ENCODE peak calls at places on chromosomes 13 and 19, in four cellular contexts. S is stomach, Z is A549, P is H1. U is an unnamed sample.
A peak's percentile ranks its signal among the peaks of the same experiment; 100 is the strongest.

GRCh38 chr13:28754698-28755545 is 36.2 kb upstream of the SLC46A3 start:
- DNase-seq in Z (no peak), P (no peak), S (no peak), U (no peak)

GRCh38 chr19:56667311-56667870 is 4.2 kb downstream of the ZNF835 start:
- DNase-seq in S (no peak), P (no peak), Z (no peak), U (no peak)

GRCh38 chr19:46350758-46351159 is 3.9 kb downstream of the PPP5C start:
- DNase-seq in P (no peak), S (no peak), Z (no peak), U (no peak)

GRCh38 chr13:108332791-108333190 is 63.3 kb downstream of the TNFSF13B start:
- DNase-seq in Z (no peak), S (no peak), P (no peak), U (no peak)

GRCh38 chr13:75704194-75704941 is 68.2 kb downstream of the LMO7 start:
- DNase-seq in P (no peak), S (no peak), Z (no peak), U (no peak)

GRCh38 chr13:30735025-30735967 is at the start of gene ALOX5AP:
- DNase-seq in Z (no peak), P (no peak), S (peak; percentile 33), U (no peak)

GRCh38 chr13:89497658-89498057 is 1826.5 kb downstream of the SLITRK5 start:
- DNase-seq in S (no peak), P (no peak), Z (no peak), U (no peak)

GRCh38 chr13:28429685-28430290 is 65.1 kb downstream of the FLT1 start:
- DNase-seq in S (no peak), Z (no peak), P (peak; percentile 76), U (no peak)

GRCh38 chr13:36801035-36801434 is 18.0 kb upstream of the RFXAP start:
- DNase-seq in P (no peak), S (no peak), Z (no peak), U (no peak)

GRCh38 chr13:36981156-36981743 is 17.9 kb downstream of the ALG5 start:
- DNase-seq in P (no peak), Z (no peak), S (no peak), U (no peak)

GRCh38 chr19:39303373-39304184 is 7.4 kb downstream of the IFNL1 start:
- DNase-seq in Z (no peak), S (no peak), P (no peak), U (peak; percentile 29)

GRCh38 chr13:100881291-100881864 is 206.8 kb upstream of the TMTC4 start:
- DNase-seq in Z (no peak), P (no peak), S (no peak), U (no peak)

GRCh38 chr13:31088826-31089420 is 72.8 kb downstream of the HSPH1 start:
- DNase-seq in P (no peak), S (no peak), Z (no peak), U (no peak)

GRCh38 chr13:63855457-63856118 is 2439.9 kb upstream of the PCDH20 start:
- DNase-seq in S (no peak), Z (no peak), P (no peak), U (no peak)

GRCh38 chr19:38676023-38676877 is 28.8 kb downstream of the ACTN4 start:
- DNase-seq in Z (no peak), S (no peak), P (no peak), U (no peak)

GRCh38 chr13:33053397-33054066 is 37.3 kb downstream of the KL start:
- DNase-seq in Z (no peak), S (no peak), P (no peak), U (no peak)

GRCh38 chr13:113802090-113802531 is 43.1 kb downstream of the TMEM255B start:
- DNase-seq in S (no peak), Z (peak; percentile 15), P (no peak), U (peak; percentile 68)

GRCh38 chr13:113912596-113912995 is 48.7 kb upstream of the GAS6 start:
- DNase-seq in Z (no peak), S (no peak), P (no peak), U (no peak)

GRCh38 chr13:83003185-83003584 is 879.1 kb downstream of the SLITRK1 start:
- DNase-seq in S (no peak), Z (no peak), P (no peak), U (no peak)

GRCh38 chr19:2613507-2614295 is 88.8 kb downstream of the GNG7 start:
- DNase-seq in Z (no peak), S (peak; percentile 60), P (no peak), U (peak; percentile 73)

GRCh38 chr13:63163903-63164302 is 1748.3 kb upstream of the PCDH20 start:
- DNase-seq in P (no peak), S (no peak), Z (no peak), U (no peak)

GRCh38 chr13:41117859-41118258 is 14.7 kb downstream of the KBTBD6 start:
- DNase-seq in S (no peak), P (no peak), Z (no peak), U (no peak)

GRCh38 chr19:30691767-30692516 is 319.8 kb downstream of the ZNF536 start:
- DNase-seq in S (no peak), Z (no peak), P (no peak), U (peak; percentile 69)

GRCh38 chr19:18093439-18094161 is 4.0 kb upstream of the MAST3 start:
- DNase-seq in S (no peak), Z (peak; percentile 52), P (no peak), U (no peak)

GRCh38 chr19:6663236-6664187 is 6.4 kb downstream of the TNFSF14 start:
- DNase-seq in Z (no peak), S (no peak), P (no peak), U (no peak)

GRCh38 chr13:76516013-76516412 is 370.2 kb downstream of the KCTD12 start:
- DNase-seq in Z (no peak), P (no peak), S (no peak), U (no peak)

GRCh38 chr13:80340643-80341097 is 256 bp downstream of the SPRY2 start:
- DNase-seq in Z (no peak), S (no peak), P (no peak), U (peak; percentile 73)

GRCh38 chr13:47092202-47092601 is 195.3 kb upstream of the HTR2A start:
- DNase-seq in P (no peak), Z (no peak), S (no peak), U (no peak)

GRCh38 chr13:106083620-106084350 is 451.7 kb downstream of the EFNB2 start:
- DNase-seq in P (no peak), Z (no peak), S (peak; percentile 41), U (no peak)

GRCh38 chr19:47421844-47422395 is 2.6 kb upstream of the MEIS3 start:
- DNase-seq in S (no peak), P (no peak), Z (no peak), U (no peak)

GRCh38 chr13:87677043-87677333 is 5.8 kb downstream of the SLITRK5 start:
- DNase-seq in Z (no peak), P (no peak), S (no peak), U (no peak)

GRCh38 chr13:87678353-87678752 is 7.2 kb downstream of the SLITRK5 start:
- DNase-seq in S (no peak), P (no peak), Z (no peak), U (no peak)

GRCh38 chr13:87676254-87677042 is 5.3 kb downstream of the SLITRK5 start:
- DNase-seq in S (no peak), Z (no peak), P (no peak), U (no peak)

GRCh38 chr13:87677334-87678234 is 6.4 kb downstream of the SLITRK5 start:
- DNase-seq in S (no peak), P (no peak), Z (no peak), U (no peak)

GRCh38 chr13:87680298-87680697 is 9.1 kb downstream of the SLITRK5 start:
- DNase-seq in P (no peak), S (no peak), Z (no peak), U (no peak)
- TF ChIP-seq EP300 in P (no peak), S (no peak), Z (no peak), U (no peak)

GRCh38 chr13:111505175-111505777 is 184.8 kb downstream of the TEX29 start:
- DNase-seq in Z (peak; percentile 18), S (peak; percentile 25), P (peak; percentile 59), U (no peak)
- TF ChIP-seq CTCF in Z (peak; percentile 13), S (no peak), P (no peak), U (no peak)

DNA sequence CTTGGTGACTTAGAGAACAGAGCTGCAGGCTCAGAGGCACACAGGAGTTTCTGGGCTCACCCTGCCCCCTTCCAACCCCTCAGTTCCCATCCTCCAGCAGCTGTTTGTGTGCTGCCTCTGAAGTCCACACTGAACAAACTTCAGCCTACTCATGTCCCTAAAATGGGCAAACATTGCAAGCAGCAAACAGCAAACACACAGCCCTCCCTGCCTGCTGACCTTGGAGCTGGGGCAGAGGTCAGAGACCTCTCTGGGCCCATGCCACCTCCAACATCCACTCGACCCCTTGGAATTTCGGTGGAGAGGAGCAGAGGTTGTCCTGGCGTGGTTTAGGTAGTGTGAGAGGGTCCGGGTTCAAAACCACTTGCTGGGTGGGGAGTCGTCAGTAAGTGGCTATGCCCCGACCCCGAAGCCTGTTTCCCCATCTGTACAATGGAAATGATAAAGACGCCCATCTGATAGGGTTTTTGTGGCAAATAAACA is 9.9 kb downstream of the APOC1 start:
- DNase-seq in Z (no peak), P (no peak), S (no peak), U (no peak)
- TF ChIP-seq EP300 in Z (no peak), P (no peak), S (no peak), U (no peak)

DNA sequence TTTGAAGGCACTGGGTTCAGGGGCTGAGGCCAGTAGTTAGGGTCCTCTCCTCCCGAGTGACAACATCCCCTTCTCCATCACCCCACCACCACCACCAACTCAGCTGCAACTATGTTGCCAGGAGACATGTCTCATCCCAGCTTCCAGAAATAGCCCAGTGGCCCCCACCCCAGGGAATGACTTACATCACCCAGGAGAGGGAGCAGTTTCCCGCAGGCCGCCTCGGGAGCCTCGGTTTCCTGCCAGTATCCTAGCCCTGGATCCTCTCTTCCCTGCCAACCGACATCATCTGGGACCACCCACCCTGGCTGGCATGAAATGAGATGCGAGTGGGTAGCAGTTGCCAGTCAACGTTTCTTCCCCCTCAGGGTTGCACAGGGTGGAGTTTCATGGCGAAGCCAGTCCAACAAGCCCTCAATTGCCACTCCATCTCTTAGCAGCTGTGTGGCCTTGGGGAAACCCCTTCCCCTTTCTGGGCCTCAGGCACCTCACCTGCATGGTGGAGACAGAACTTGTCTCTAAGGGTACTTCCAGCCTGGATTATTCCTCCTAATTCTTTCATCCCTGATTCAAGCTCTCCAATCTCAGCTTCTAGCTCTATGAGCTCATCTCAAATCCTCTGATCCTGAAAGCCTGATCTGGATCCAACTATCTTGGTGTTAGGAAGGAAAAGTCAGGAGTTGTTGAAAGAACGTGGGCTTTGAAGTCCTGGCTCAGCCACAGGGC is 3.9 kb upstream of the GSK3A start:
- DNase-seq in S (peak; percentile 73), Z (peak; percentile 94), P (no peak), U (peak; percentile 95)
- TF ChIP-seq CTCF in S (no peak), Z (peak; percentile 79), P (peak; percentile 60), U (peak; percentile 71)

DNA sequence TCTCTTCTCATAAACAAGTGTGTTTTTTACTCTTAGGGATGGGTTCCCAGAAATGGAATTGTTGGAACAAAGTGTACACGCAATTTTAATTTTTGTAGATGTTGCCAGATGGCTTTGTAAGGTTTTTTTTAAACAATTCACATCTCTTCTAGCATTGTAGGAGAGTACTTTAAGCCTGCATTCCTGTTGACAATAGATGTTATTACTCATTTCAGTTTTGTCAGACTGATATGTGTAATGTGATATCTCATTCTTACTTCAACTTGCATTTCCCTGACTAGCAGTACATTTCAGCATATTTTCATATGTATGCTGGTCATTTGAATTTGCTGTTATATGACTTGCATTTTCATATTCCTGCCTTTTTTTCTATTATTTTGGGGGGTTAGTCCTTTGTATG is 186.6 kb upstream of the SLITRK6 start:
- DNase-seq in P (no peak), Z (no peak), S (no peak), U (no peak)
- TF ChIP-seq EP300 in P (no peak), Z (no peak), S (no peak), U (no peak)

U was measured in sigmoid colon.